ENCODE peak calls at places on chromosomes 13 and 19, in four cellular contexts. V is HCT116, T is K562, E is SK-N-SH. B is an unnamed sample.

GRCh38 chr19:39192846-39193245 is 3.9 kb upstream of the NCCRP1 start:
- DNase-seq in V (no peak), T (no peak), E (peak; percentile 68), B (no peak)

GRCh38 chr19:5292453-5292842 is 48.2 kb downstream of the PTPRS start:
- DNase-seq in E (peak; percentile 93), T (peak; percentile 76), V (no peak), B (no peak)

GRCh38 chr19:13016628-13017305 is 21.5 kb downstream of the NFIX start:
- DNase-seq in V (no peak), T (peak; percentile 59), E (no peak), B (no peak)

GRCh38 chr13:27549406-27549981 is 70.8 kb downstream of the LNX2 start:
- DNase-seq in T (no peak), E (no peak), V (no peak), B (no peak)

GRCh38 chr13:26300140-26300539 is 46.2 kb downstream of the CDK8 start:
- DNase-seq in T (peak; percentile 27), V (peak; percentile 19), E (no peak), B (no peak)

GRCh38 chr13:98350746-98351330 is 173.8 kb upstream of the RNF113B start:
- DNase-seq in V (no peak), E (no peak), T (no peak), B (no peak)

GRCh38 chr19:11155373-11156120 is at the start of gene SPC24:
- DNase-seq in E (peak; percentile 100), V (peak; percentile 98), T (peak; percentile 99), B (peak; percentile 89)

GRCh38 chr19:56840452-56841193 is at the start of the genes PEG3 and ZIM2:
- DNase-seq in V (no peak), E (peak; percentile 76), T (no peak), B (no peak)

GRCh38 chr19:39410620-39411005 is 1.9 kb upstream of the PLEKHG2 start:
- DNase-seq in V (no peak), E (no peak), T (no peak), B (no peak)

GRCh38 chr13:53151692-53152421 is 123.2 kb downstream of the OLFM4 start:
- DNase-seq in V (peak; percentile 15), E (peak; percentile 54), T (peak; percentile 54), B (peak; percentile 41)

GRCh38 chr19:42468273-42468796 is 25.6 kb upstream of the CXCL17 start:
- DNase-seq in E (no peak), T (no peak), V (peak; percentile 64), B (no peak)

GRCh38 chr19:5823579-5824281 is 15.8 kb downstream of the FUT6 start:
- DNase-seq in E (peak; percentile 69), T (peak; percentile 74), V (no peak), B (no peak)

GRCh38 chr19:3868770-3869456 is at the start of gene ZFR2:
- DNase-seq in V (peak; percentile 36), E (peak; percentile 86), T (peak; percentile 36), B (no peak)

GRCh38 chr19:36847968-36848367 is 2.7 kb upstream of the ZNF345 start:
- DNase-seq in E (no peak), T (no peak), V (no peak), B (no peak)

GRCh38 chr13:109605846-109606245 is 180.5 kb downstream of the IRS2 start:
- DNase-seq in V (no peak), E (no peak), T (no peak), B (no peak)

GRCh38 chr19:1233361-1233667 is 4.5 kb downstream of the CBARP start:
- DNase-seq in T (no peak), E (no peak), V (no peak), B (no peak)

GRCh38 chr13:80033286-80033685 is 307.6 kb downstream of the SPRY2 start:
- DNase-seq in T (no peak), V (no peak), E (no peak), B (no peak)

GRCh38 chr19:1295169-1296012 is 9.7 kb downstream of the EFNA2 start:
- DNase-seq in V (no peak), T (peak; percentile 63), E (peak; percentile 97), B (no peak)

GRCh38 chr19:24078688-24079087 is 8.3 kb upstream of the ZNF254 start:
- DNase-seq in V (no peak), E (no peak), T (no peak), B (no peak)

GRCh38 chr19:46714523-46715106 is 2.3 kb downstream of the PRKD2 start:
- DNase-seq in T (no peak), V (no peak), E (no peak), B (no peak)

GRCh38 chr13:50892162-50892944 is 17.2 kb upstream of the RNASEH2B start:
- DNase-seq in E (no peak), V (no peak), T (no peak), B (no peak)

GRCh38 chr13:106617561-106617960 is 49.6 kb upstream of the ARGLU1 start:
- DNase-seq in V (no peak), T (no peak), E (no peak), B (no peak)

GRCh38 chr13:27960362-27961226 is 8.5 kb downstream of the CDX2 start:
- DNase-seq in E (peak; percentile 61), T (peak; percentile 43), V (no peak), B (no peak)

GRCh38 chr19:13796301-13797057 is 1.2 kb downstream of the ZSWIM4 start:
- DNase-seq in V (peak; percentile 60), E (peak; percentile 43), T (no peak), B (no peak)

GRCh38 chr19:48192750-48193149 is 22.3 kb downstream of the ZSWIM9 start:
- DNase-seq in V (no peak), T (no peak), E (no peak), B (no peak)

GRCh38 chr19:42512130-42512636 is 16.1 kb downstream of the CEACAM1 start:
- DNase-seq in V (no peak), T (no peak), E (no peak), B (no peak)

DNA sequence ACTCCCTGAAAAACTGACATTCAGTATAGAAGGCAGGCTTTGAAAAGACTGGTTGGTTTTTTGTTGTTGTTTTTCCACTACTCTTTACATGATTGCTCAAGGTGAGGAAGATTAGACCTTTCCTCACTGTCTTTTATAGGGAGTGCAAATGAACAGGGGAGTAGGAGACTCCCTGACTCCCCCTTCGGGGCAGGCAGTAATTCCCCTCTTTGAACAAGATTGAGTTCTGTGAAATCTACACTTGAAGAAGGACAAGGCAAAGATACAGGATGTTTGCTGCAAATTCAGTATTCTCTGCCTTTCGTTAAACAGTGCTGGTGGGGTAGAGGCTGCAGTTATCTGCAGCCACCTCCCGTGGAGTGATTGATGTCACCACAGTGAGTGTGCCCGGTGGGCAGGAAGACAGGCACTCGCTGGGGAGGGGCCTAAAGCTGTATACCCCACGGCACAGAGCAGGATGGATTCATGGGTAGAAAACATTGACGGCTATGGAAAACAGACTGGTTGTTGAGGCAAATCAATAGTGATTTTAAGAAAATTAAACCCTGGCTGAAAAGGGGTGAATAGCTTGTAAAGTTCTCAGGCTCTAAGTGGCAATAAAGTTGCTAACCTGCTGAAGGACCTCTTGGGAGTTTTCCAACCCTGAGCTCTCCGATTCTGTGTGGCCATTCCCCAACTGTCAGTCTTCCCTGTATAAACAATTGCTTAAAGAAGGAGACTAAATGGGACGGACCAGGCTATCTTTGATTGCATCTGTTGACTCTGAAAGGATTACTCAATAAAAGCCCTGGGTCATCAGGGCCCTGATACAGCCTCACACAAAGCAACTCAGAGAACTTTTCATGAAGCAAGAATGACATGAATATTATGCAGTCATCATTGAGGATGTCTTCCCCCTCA is 308.3 kb downstream of the TBC1D4 start:
- DNase-seq in T (no peak), E (no peak), V (no peak), B (no peak)
- TF ChIP-seq SIN3A in T (no peak), E (no peak), V (no peak), B (no peak)

DNA sequence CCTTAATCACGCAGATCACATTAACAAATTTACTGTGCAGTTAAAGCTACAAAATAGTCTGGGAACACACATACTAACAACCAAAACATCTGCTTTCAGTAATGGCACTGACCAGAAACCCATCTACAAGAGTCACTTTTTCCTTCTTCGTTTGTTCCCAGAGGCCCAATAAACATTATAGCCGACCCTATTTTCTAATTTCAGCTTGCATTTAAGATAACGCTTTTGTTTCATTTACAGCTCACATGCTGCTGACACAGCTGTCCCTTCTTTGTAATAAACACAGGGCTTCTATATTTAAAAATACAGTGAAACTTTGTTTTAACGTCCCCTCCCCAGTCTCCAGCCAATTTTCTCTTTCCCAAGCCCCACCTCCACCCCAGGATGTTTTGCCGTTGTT is 1.8 kb upstream of the WBP4 start:
- DNase-seq in V (no peak), E (peak; percentile 23), T (no peak), B (no peak)
- H3K4me3 ChIP-seq in V (peak overlapping the region; percentile 70), E (peak overlapping the region; percentile 91), T (peak overlapping the region; percentile 60), B (peak overlapping the region; percentile 82)

GRCh38 chr13:73025212-73026012 is 33.4 kb upstream of the KLF5 start:
- DNase-seq in T (no peak), E (no peak), V (no peak), B (no peak)
- TF ChIP-seq SIN3A in T (no peak), E (no peak), V (no peak), B (no peak)

GRCh38 chr13:29175245-29175873 is 355.2 kb downstream of the MTUS2 start:
- DNase-seq in E (no peak), T (no peak), V (no peak), B (no peak)

GRCh38 chr13:29174093-29174492 is 354.0 kb downstream of the MTUS2 start:
- DNase-seq in E (no peak), V (no peak), T (no peak), B (no peak)

GRCh38 chr13:29170451-29171082 is 350.4 kb downstream of the MTUS2 start:
- DNase-seq in V (no peak), E (no peak), T (no peak), B (no peak)

GRCh38 chr13:29165840-29166239 is 345.7 kb downstream of the MTUS2 start:
- DNase-seq in V (no peak), E (no peak), T (no peak), B (no peak)

GRCh38 chr13:29171244-29171643 is 351.1 kb downstream of the MTUS2 start:
- DNase-seq in T (no peak), E (no peak), V (no peak), B (no peak)
- H3K4me3 ChIP-seq in T (no peak overlapping the region), E (no peak overlapping the region), V (no peak overlapping the region), B (no peak overlapping the region)

GRCh38 chr13:36377822-36378480 is 31.8 kb upstream of the SPART start:
- DNase-seq in E (peak; percentile 22), T (no peak), V (no peak), B (no peak)
- TF ChIP-seq SIN3A in E (no peak), T (no peak), V (no peak), B (no peak)

GRCh38 chr19:40464059-40465024 is 1.2 kb downstream of the BLVRB start:
- DNase-seq in T (peak; percentile 95), E (peak; percentile 75), V (peak; percentile 85), B (peak; percentile 57)
- H3K4me3 ChIP-seq in T (peak overlapping the region; percentile 91), E (peak overlapping the region; percentile 61), V (peak overlapping the region; percentile 93), B (peak overlapping the region; percentile 82)